ENCODE peak calls at places on chromosomes 7 and 10, in five cellular contexts. One of them, this sample, is unnamed.
A peak's percentile ranks its signal among the peaks of the same experiment; 100 is the strongest.

GRCh38 chr7:30115709-30116297 is 19.0 kb upstream of the MTURN start:
- DNase-seq in uterus: no peak
- DNase-seq in AG04450: no peak
- DNase-seq in left lung: no peak
- DNase-seq in heart left ventricle: no peak
- DNase-seq in this sample: no peak

GRCh38 chr10:126104767-126105166 is 208.4 kb downstream of the FANK1 start:
- DNase-seq in uterus: peak; percentile 23
- DNase-seq in AG04450: no peak
- DNase-seq in heart left ventricle: peak; percentile 37
- DNase-seq in left lung: no peak
- DNase-seq in this sample: no peak

GRCh38 chr10:12193193-12193592 is 2.5 kb downstream of the NUDT5 start:
- DNase-seq in uterus: no peak
- DNase-seq in left lung: no peak
- DNase-seq in heart left ventricle: no peak
- DNase-seq in AG04450: no peak
- DNase-seq in this sample: no peak

GRCh38 chr10:127462643-127463295 is 86.3 kb upstream of the NPS start:
- DNase-seq in heart left ventricle: no peak
- DNase-seq in uterus: no peak
- DNase-seq in AG04450: no peak
- DNase-seq in left lung: no peak
- DNase-seq in this sample: no peak

GRCh38 chr7:32347244-32347828 is 142.8 kb downstream of the LSM5 start:
- DNase-seq in AG04450: no peak
- DNase-seq in left lung: no peak
- DNase-seq in uterus: no peak
- DNase-seq in heart left ventricle: no peak
- DNase-seq in this sample: no peak

GRCh38 chr7:1291846-1292765 is 59.4 kb downstream of the UNCX start:
- DNase-seq in left lung: peak; percentile 57
- DNase-seq in AG04450: no peak
- DNase-seq in heart left ventricle: no peak
- DNase-seq in uterus: no peak
- DNase-seq in this sample: no peak

GRCh38 chr7:152312316-152312715 is 123.5 kb downstream of the KMT2C start:
- DNase-seq in left lung: no peak
- DNase-seq in AG04450: peak; percentile 8
- DNase-seq in heart left ventricle: no peak
- DNase-seq in uterus: no peak
- DNase-seq in this sample: no peak

GRCh38 chr10:107653832-107654287 is 489.4 kb upstream of the SORCS1 start:
- DNase-seq in uterus: no peak
- DNase-seq in left lung: no peak
- DNase-seq in heart left ventricle: no peak
- DNase-seq in AG04450: no peak
- DNase-seq in this sample: no peak

GRCh38 chr7:9796241-9796640 is 1177.4 kb upstream of the PHF14 start:
- DNase-seq in left lung: no peak
- DNase-seq in uterus: no peak
- DNase-seq in heart left ventricle: no peak
- DNase-seq in AG04450: no peak
- DNase-seq in this sample: no peak

DNA sequence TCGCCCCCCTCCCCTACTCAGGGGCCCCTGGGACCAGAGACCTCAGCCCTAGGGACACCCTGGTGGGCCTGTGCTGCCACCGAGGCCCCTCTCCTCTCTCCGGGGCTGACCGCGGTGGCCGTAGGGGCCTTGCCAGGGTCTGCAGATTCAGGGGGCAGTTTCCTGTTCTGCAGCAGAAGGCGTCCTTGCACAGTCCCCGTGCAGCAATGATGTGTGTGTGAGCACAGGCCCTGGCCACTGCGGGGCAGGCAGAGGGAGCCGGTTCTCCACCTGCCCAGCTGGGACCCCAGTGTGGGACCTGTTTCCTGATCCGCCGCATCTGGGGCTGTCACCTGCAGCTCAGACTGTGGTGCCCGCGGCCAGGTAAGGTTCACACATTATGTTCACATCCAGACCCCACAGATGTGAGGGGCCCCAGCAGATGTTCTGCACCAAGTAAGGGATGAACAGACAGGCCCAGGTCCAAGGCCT is 60.7 kb upstream of the DNAJB6 start:
- DNase-seq in AG04450: no peak
- DNase-seq in heart left ventricle: no peak
- DNase-seq in uterus: no peak
- DNase-seq in left lung: peak; percentile 76
- DNase-seq in this sample: no peak
- H3K27ac ChIP-seq in AG04450: no peak overlapping the region
- H3K27ac ChIP-seq in heart left ventricle: no peak overlapping the region
- H3K27ac ChIP-seq in uterus: no peak overlapping the region
- H3K27ac ChIP-seq in left lung: no peak overlapping the region
- H3K27ac ChIP-seq in this sample: no peak overlapping the region

DNA sequence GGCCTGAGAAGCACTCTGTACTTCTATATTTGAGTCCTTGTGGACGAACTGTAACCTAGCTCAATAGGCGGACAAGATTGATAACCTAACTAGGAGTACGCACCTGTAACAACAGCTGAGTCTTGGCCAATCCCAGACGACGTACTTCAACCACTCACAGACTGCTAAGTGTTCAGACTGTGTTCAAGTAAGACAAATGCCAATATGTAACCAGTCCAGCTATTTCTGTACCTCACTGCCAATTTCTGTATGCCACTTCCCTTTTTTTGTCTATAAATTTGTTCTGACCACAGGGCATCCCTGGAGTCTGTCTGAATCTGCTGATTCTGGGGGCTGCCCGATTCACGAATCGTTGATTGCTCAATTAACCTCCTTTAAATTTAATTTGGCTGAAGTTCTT is 32.2 kb downstream of the HACD1 start:
- DNase-seq in heart left ventricle: no peak
- DNase-seq in left lung: no peak
- DNase-seq in uterus: no peak
- DNase-seq in AG04450: no peak
- DNase-seq in this sample: no peak
- H3K4me3 ChIP-seq in heart left ventricle: no peak overlapping the region
- H3K4me3 ChIP-seq in left lung: no peak overlapping the region
- H3K4me3 ChIP-seq in uterus: no peak overlapping the region
- H3K4me3 ChIP-seq in AG04450: no peak overlapping the region
- H3K4me3 ChIP-seq in this sample: no peak overlapping the region

DNA sequence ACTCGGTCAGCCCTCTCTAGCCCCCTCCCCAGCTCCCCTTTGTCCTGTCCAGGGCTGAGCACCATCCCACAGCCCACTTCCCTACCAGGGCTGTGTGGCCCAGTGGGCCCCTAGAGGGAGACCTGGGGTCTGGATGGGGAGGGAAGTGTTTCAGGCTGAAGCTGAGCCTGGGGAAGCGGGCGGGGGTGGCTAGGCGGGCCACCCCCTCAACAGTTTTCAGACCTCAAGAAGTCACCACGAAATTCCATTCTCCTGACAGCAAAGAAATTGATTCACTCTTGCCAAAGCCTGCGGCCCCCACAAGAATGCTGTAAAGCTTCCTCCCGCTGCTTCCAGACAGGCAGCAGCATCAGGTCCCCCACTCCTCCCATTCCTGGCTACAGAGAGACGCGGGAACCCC is 2.6 kb upstream of the LFNG start:
- DNase-seq in heart left ventricle: no peak
- DNase-seq in AG04450: peak; percentile 79
- DNase-seq in left lung: no peak
- DNase-seq in uterus: no peak
- DNase-seq in this sample: no peak
- TF ChIP-seq CTCF in heart left ventricle: no peak
- TF ChIP-seq CTCF in AG04450: peak; percentile 32
- TF ChIP-seq CTCF in left lung: no peak
- TF ChIP-seq CTCF in uterus: no peak
- TF ChIP-seq CTCF in this sample: no peak

DNA sequence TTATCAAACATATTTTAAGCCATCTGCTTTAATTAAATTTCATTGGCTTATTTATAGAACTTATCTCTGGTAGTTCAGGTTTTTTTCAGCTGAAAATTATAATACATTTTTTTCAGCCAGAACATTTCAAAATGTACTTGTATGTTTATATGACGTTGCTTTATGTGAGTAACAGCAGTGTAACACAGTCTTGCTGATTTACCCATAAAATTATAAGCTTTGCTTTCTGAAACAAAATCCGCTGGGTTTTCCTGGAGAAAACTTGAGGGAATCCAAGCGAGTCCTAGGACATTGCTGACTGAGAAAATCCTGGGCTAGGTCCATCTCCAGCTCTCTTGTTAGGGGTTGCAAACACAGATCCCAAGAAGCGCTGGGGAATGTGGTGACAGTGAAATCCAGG is 112.2 kb upstream of the GATA3 start:
- DNase-seq in heart left ventricle: no peak
- DNase-seq in left lung: no peak
- DNase-seq in uterus: no peak
- DNase-seq in AG04450: no peak
- DNase-seq in this sample: no peak
- H3K27ac ChIP-seq in heart left ventricle: no peak overlapping the region
- H3K27ac ChIP-seq in left lung: no peak overlapping the region
- H3K27ac ChIP-seq in uterus: no peak overlapping the region
- H3K27ac ChIP-seq in AG04450: no peak overlapping the region
- H3K27ac ChIP-seq in this sample: no peak overlapping the region

This sample was measured in coronary artery.